ENCODE peak calls at places on chromosomes 11 and 22, in four cellular contexts. K, L, P and D are unnamed samples.

GRCh38 chr11:90204832-90205646 is 17.8 kb downstream of the CHORDC1 start:
- DNase-seq in K (no peak), L (no peak), P (no peak), D (no peak)

GRCh38 chr11:20010106-20010860 is 150.0 kb downstream of the DBX1 start:
- DNase-seq in K (no peak), L (no peak), P (no peak), D (no peak)

GRCh38 chr11:22192642-22193347 is at the start of gene ANO5:
- DNase-seq in K (no peak), L (peak), P (no peak), D (peak)

GRCh38 chr22:47402876-47403525 is 640.6 kb downstream of the TBC1D22A start:
- DNase-seq in K (no peak), L (no peak), P (no peak), D (peak)

GRCh38 chr22:45496451-45496941 is 6.2 kb upstream of the FBLN1 start:
- DNase-seq in K (no peak), L (no peak), P (no peak), D (peak)

GRCh38 chr22:43833286-43834240 is 21.5 kb upstream of the EFCAB6 start:
- DNase-seq in K (no peak), L (no peak), P (no peak), D (peak)

GRCh38 chr11:114108501-114109205 is 49.1 kb downstream of the ZBTB16 start:
- DNase-seq in K (no peak), L (no peak), P (no peak), D (no peak)

GRCh38 chr11:897226-898159 is 13.1 kb downstream of the CHID1 start:
- DNase-seq in K (no peak), L (no peak), P (no peak), D (no peak)

GRCh38 chr11:107549253-107549953 is 16.1 kb downstream of the ALKBH8 start:
- DNase-seq in K (no peak), L (no peak), P (peak), D (no peak)

GRCh38 chr11:45328726-45329125 is 42.6 kb upstream of the SYT13 start:
- DNase-seq in K (no peak), L (no peak), P (no peak), D (no peak)

GRCh38 chr11:17894929-17895658 is 117.8 kb downstream of the SERGEF start:
- DNase-seq in K (no peak), L (peak), P (no peak), D (no peak)

GRCh38 chr11:33802414-33802950 is 28.2 kb upstream of the FBXO3 start:
- DNase-seq in K (no peak), L (peak), P (no peak), D (no peak)

GRCh38 chr11:126334665-126335462 is 20.6 kb upstream of the ST3GAL4 start:
- DNase-seq in K (no peak), L (no peak), P (no peak), D (peak)

GRCh38 chr11:115194798-115195101 is 309.5 kb downstream of the CADM1 start:
- DNase-seq in K (no peak), L (no peak), P (no peak), D (no peak)

GRCh38 chr22:48627203-48627602 is 1200.5 kb downstream of the BRD1 start:
- DNase-seq in K (no peak), L (no peak), P (no peak), D (no peak)

GRCh38 chr11:75013051-75013450 is 24.3 kb downstream of the NEU3 start:
- DNase-seq in K (no peak), L (no peak), P (no peak), D (no peak)

GRCh38 chr22:46421272-46421671 is 85.8 kb downstream of the TRMU start:
- DNase-seq in K (no peak), L (no peak), P (no peak), D (no peak)

GRCh38 chr22:45722006-45722405 is 50.4 kb downstream of the ATXN10 start:
- DNase-seq in K (no peak), L (no peak), P (no peak), D (no peak)

GRCh38 chr22:50252081-50253045 is 1.3 kb upstream of the HDAC10 start:
- DNase-seq in K (no peak), L (peak), P (peak), D (no peak)

GRCh38 chr22:43985532-43985931 is 30.3 kb downstream of the SAMM50 start:
- DNase-seq in K (no peak), L (peak), P (no peak), D (no peak)

GRCh38 chr22:38531251-38531956 is 25.3 kb upstream of the DDX17 start:
- DNase-seq in K (no peak), L (no peak), P (no peak), D (no peak)

GRCh38 chr11:63839508-63840355 is 822 bp downstream of the MARK2 start:
- DNase-seq in K (no peak), L (no peak), P (peak), D (no peak)

GRCh38 chr11:1412377-1413095 is 22.8 kb downstream of the BRSK2 start:
- DNase-seq in K (no peak), L (no peak), P (no peak), D (no peak)

GRCh38 chr11:32571039-32571438 is 12.6 kb upstream of the EIF3M start:
- DNase-seq in K (no peak), L (no peak), P (no peak), D (no peak)

GRCh38 chr22:44919691-44920090 is 90.1 kb downstream of the PHF21B start:
- DNase-seq in K (no peak), L (no peak), P (no peak), D (peak)

GRCh38 chr11:14673824-14674432 is 30.3 kb downstream of the PDE3B start:
- DNase-seq in K (no peak), L (no peak), P (no peak), D (no peak)

GRCh38 chr11:24421766-24422165 is 75.1 kb upstream of the LUZP2 start:
- DNase-seq in K (no peak), L (no peak), P (no peak), D (no peak)

GRCh38 chr11:108302121-108302785 is 79.4 kb downstream of the ATM start:
- DNase-seq in K (no peak), L (no peak), P (no peak), D (no peak)

GRCh38 chr22:30887418-30887817 is 81.2 kb downstream of the MORC2 start:
- DNase-seq in K (no peak), L (no peak), P (no peak), D (no peak)

GRCh38 chr22:23500508-23501208 is 79.4 kb downstream of the IGLL1 start:
- DNase-seq in K (no peak), L (no peak), P (no peak), D (peak)

GRCh38 chr11:76269247-76269646 is 62.9 kb upstream of the WNT11 start:
- DNase-seq in K (no peak), L (no peak), P (no peak), D (no peak)

GRCh38 chr22:19387575-19387974 is 44.0 kb downstream of the HIRA start:
- DNase-seq in K (no peak), L (no peak), P (no peak), D (no peak)

GRCh38 chr11:119352857-119353260 is 6.4 kb upstream of the MFRP start:
- DNase-seq in K (no peak), L (peak), P (no peak), D (peak)

GRCh38 chr22:48936391-48936790 is 891.3 kb downstream of the BRD1 start:
- DNase-seq in K (no peak), L (no peak), P (no peak), D (no peak)

GRCh38 chr11:7160814-7161489 is 72.2 kb downstream of the RBMXL2 start:
- DNase-seq in K (no peak), L (no peak), P (no peak), D (no peak)

GRCh38 chr22:49157529-49158339 is 669.9 kb downstream of the BRD1 start:
- DNase-seq in K (no peak), L (no peak), P (no peak), D (peak)

GRCh38 chr22:42760806-42761565 is 40.3 kb upstream of the A4GALT start:
- DNase-seq in K (no peak), L (no peak), P (no peak), D (no peak)

GRCh38 chr11:272931-273198 is 5.3 kb upstream of the NLRP6 start:
- DNase-seq in K (no peak), L (no peak), P (no peak), D (no peak)

GRCh38 chr11:69327741-69328191 is 33.8 kb downstream of the MYEOV start:
- DNase-seq in K (no peak), L (no peak), P (no peak), D (peak)